ENCODE peak calls at places on chromosomes 3 and 15, in five cellular contexts. E is MG63, B is left cardiac atrium, J is AG04450, V is SJCRH30. Y is an unnamed sample.

GRCh38 chr3:146658841-146659240 is 53.7 kb upstream of the PLSCR5 start:
- DNase-seq in E (no peak), B (no peak), J (no peak), V (no peak), Y (no peak)

GRCh38 chr15:88393719-88394519 is 73.3 kb downstream of the MRPL46 start:
- DNase-seq in V (no peak), J (no peak), E (peak), B (no peak), Y (no peak)

GRCh38 chr3:19811689-19812088 is 122.3 kb downstream of the EFHB start:
- DNase-seq in V (no peak), B (no peak), E (no peak), J (no peak), Y (no peak)

GRCh38 chr3:27392950-27393679 is 23.9 kb upstream of the NEK10 start:
- DNase-seq in E (no peak), B (no peak), V (no peak), J (no peak), Y (no peak)

GRCh38 chr3:49841126-49841525 is 15.2 kb downstream of the TRAIP start:
- DNase-seq in J (no peak), V (peak), B (no peak), E (no peak), Y (no peak)

GRCh38 chr3:58001979-58002378 is 6.2 kb upstream of the FLNB start:
- DNase-seq in V (no peak), J (no peak), E (no peak), B (no peak), Y (no peak)

GRCh38 chr3:102092617-102093466 is 243.5 kb downstream of the NFKBIZ start:
- DNase-seq in E (no peak), J (no peak), B (no peak), V (no peak), Y (no peak)

GRCh38 chr15:70829366-70830166 is 24.4 kb downstream of the LARP6 start:
- DNase-seq in E (no peak), V (no peak), J (no peak), B (no peak), Y (no peak)

GRCh38 chr3:52854013-52854412 is 19.2 kb upstream of the MUSTN1 start:
- DNase-seq in E (no peak), J (no peak), V (no peak), B (no peak), Y (no peak)

GRCh38 chr3:73029321-73029796 is 32.1 kb upstream of the EBLN2 start:
- DNase-seq in E (peak), V (no peak), B (no peak), J (peak), Y (no peak)

GRCh38 chr3:139533781-139534443 is 5.6 kb downstream of the RBP1 start:
- DNase-seq in B (peak), V (peak), E (peak), J (peak), Y (peak)

GRCh38 chr15:60945196-60945595 is 283.9 kb downstream of the RORA start:
- DNase-seq in B (peak), E (no peak), J (no peak), V (no peak), Y (peak)

GRCh38 chr3:73461582-73461981 is 163.2 kb downstream of the PDZRN3 start:
- DNase-seq in E (no peak), J (no peak), V (no peak), B (peak), Y (no peak)

GRCh38 chr3:178551916-178552321 is 15.7 kb downstream of the KCNMB2 start:
- DNase-seq in J (no peak), V (no peak), E (peak), B (peak), Y (no peak)

GRCh38 chr3:90091557-90091956 is 984.1 kb downstream of the EPHA3 start:
- DNase-seq in V (peak), B (peak), J (no peak), E (peak), Y (no peak)

GRCh38 chr15:44028349-44028748 is 166.7 kb downstream of the FRMD5 start:
- DNase-seq in E (no peak), V (peak), B (no peak), J (no peak), Y (no peak)

GRCh38 chr3:13111173-13111873 is 38.1 kb upstream of the IQSEC1 start:
- DNase-seq in E (no peak), J (no peak), B (peak), V (no peak), Y (peak)

GRCh38 chr15:92471263-92471662 is 77.6 kb downstream of the ST8SIA2 start:
- DNase-seq in B (no peak), J (no peak), E (no peak), V (no peak), Y (no peak)

GRCh38 chr15:54026891-54027290 is 48.6 kb downstream of the UNC13C start:
- DNase-seq in B (no peak), J (no peak), V (no peak), E (no peak), Y (no peak)

Y was measured in LNCaP clone FGC.